ENCODE peak calls at places on chromosomes 13 and 19, in ten cellular contexts. H is AG09309; I is MCF 10A; S is CD8-positive, alpha-beta T cell; M is RWPE1; T is osteoblast; N is nephron progenitor cell; U is AG09319; K is glutamatergic neuron; Y is lower leg skin. P is an unnamed sample.

GRCh38 chr13:88124142-88124541 is 453.0 kb downstream of the SLITRK5 start:
- DNase-seq in H (no peak), N (no peak), U (no peak), T (no peak), S (no peak), I (no peak), M (no peak), K (no peak), Y (no peak), P (no peak)

GRCh38 chr13:77222909-77223308 is 104.0 kb downstream of the MYCBP2 start:
- DNase-seq in I (no peak), U (no peak), S (no peak), M (no peak), K (no peak), N (no peak), T (no peak), H (no peak), Y (no peak), P (peak)

GRCh38 chr13:74825170-74825948 is 656.6 kb downstream of the TBC1D4 start:
- DNase-seq in Y (peak), M (peak), K (no peak), H (peak), S (no peak), U (peak), T (peak), N (no peak), I (peak), P (no peak)

GRCh38 chr13:40787062-40787461 is 2.3 kb upstream of the SLC25A15 start:
- DNase-seq in H (no peak), I (no peak), Y (no peak), U (no peak), T (no peak), K (no peak), M (no peak), N (no peak), S (no peak), P (no peak)

GRCh38 chr19:901216-902092 is 8.2 kb downstream of the RNU6-9 start:
- DNase-seq in T (no peak), S (no peak), N (no peak), H (no peak), K (no peak), Y (no peak), I (no peak), U (no peak), M (no peak), P (no peak)

GRCh38 chr13:57629821-57630235 is 1.7 kb upstream of the PCDH17 start:
- DNase-seq in Y (peak), U (peak), T (peak), H (no peak), S (no peak), N (peak), K (peak), I (no peak), M (peak), P (peak)

GRCh38 chr19:11375143-11375948 is 880 bp downstream of the SWSAP1 start:
- DNase-seq in N (peak), S (peak), K (no peak), I (no peak), U (no peak), H (no peak), M (no peak), Y (peak), T (peak), P (no peak)

GRCh38 chr19:35853038-35853756 is 893 bp upstream of the NPHS1 start:
- DNase-seq in N (no peak), Y (no peak), K (no peak), H (no peak), U (no peak), S (no peak), I (no peak), M (no peak), T (no peak), P (no peak)

GRCh38 chr19:35090160-35090794 is 25.3 kb upstream of the FXYD3 start:
- DNase-seq in K (peak), Y (peak), U (no peak), H (no peak), I (peak), T (peak), M (peak), N (peak), S (peak), P (peak)

GRCh38 chr13:67095621-67096020 is 134.5 kb downstream of the PCDH9 start:
- DNase-seq in N (no peak), U (no peak), M (no peak), Y (no peak), T (no peak), S (no peak), K (no peak), H (no peak), I (no peak), P (no peak)

GRCh38 chr19:46815833-46816627 is 27.6 kb upstream of the SLC1A5 start:
- DNase-seq in M (no peak), I (no peak), S (no peak), H (no peak), T (no peak), N (no peak), U (no peak), Y (no peak), K (no peak), P (no peak)

GRCh38 chr13:62360609-62361008 is 945.0 kb upstream of the PCDH20 start:
- DNase-seq in U (no peak), T (no peak), N (no peak), M (no peak), I (no peak), H (no peak), S (no peak), K (no peak), Y (no peak), P (no peak)

GRCh38 chr13:31172001-31172400 is 10.3 kb upstream of the HSPH1 start:
- DNase-seq in M (peak), S (no peak), H (no peak), K (no peak), T (no peak), U (no peak), Y (no peak), N (no peak), I (peak), P (no peak)

GRCh38 chr19:48497728-48498575 is 13.7 kb downstream of the LMTK3 start:
- DNase-seq in N (no peak), U (no peak), T (peak), M (no peak), I (no peak), Y (no peak), K (no peak), H (no peak), S (no peak), P (no peak)

GRCh38 chr19:15467734-15468214 is 3.4 kb upstream of the RASAL3 start:
- DNase-seq in Y (no peak), N (no peak), U (no peak), I (no peak), H (no peak), S (no peak), K (no peak), T (no peak), M (no peak), P (no peak)

GRCh38 chr19:39963860-39964259 is 7.1 kb upstream of the PSMC4 start:
- DNase-seq in K (no peak), H (no peak), N (no peak), S (no peak), I (no peak), U (no peak), Y (no peak), M (no peak), T (no peak), P (no peak)

GRCh38 chr13:33194820-33195692 is 90.5 kb downstream of the STARD13 start:
- DNase-seq in Y (no peak), K (no peak), T (no peak), I (peak), H (peak), M (no peak), U (peak), S (no peak), N (peak), P (peak)

GRCh38 chr19:572891-573825 is 762 bp downstream of the BSG start:
- DNase-seq in U (no peak), N (peak), K (no peak), T (peak), I (peak), H (no peak), S (no peak), Y (peak), M (peak), P (peak)

DNA sequence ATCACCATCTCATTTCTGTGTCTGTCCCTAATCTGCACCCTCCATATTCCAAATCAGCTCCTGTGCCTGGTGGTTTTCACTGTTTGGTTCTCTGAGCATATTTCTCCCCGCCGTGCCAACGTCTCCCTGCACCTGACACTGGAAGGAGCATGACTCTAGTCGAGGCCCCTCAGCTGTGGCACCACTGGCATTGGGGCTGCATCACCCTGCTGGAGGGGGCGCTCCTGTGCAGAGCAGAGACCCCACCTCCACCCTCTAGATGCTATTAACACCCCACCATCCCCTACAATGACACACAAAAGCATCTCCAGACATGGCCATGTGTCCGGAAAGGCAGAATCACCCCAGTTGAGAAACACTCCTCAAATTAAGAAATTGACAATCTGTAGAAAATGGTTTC is 20.8 kb downstream of the ZSCAN5C start:
- DNase-seq in U (no peak), M (no peak), K (no peak), Y (no peak), T (no peak), I (no peak), S (no peak), N (no peak), H (no peak), P (no peak)
- TF ChIP-seq CTCF in U (no peak), M (no peak), K (no peak), Y (no peak), T (no peak), I (no peak), S (no peak), N (no peak), H (no peak), P (no peak)

DNA sequence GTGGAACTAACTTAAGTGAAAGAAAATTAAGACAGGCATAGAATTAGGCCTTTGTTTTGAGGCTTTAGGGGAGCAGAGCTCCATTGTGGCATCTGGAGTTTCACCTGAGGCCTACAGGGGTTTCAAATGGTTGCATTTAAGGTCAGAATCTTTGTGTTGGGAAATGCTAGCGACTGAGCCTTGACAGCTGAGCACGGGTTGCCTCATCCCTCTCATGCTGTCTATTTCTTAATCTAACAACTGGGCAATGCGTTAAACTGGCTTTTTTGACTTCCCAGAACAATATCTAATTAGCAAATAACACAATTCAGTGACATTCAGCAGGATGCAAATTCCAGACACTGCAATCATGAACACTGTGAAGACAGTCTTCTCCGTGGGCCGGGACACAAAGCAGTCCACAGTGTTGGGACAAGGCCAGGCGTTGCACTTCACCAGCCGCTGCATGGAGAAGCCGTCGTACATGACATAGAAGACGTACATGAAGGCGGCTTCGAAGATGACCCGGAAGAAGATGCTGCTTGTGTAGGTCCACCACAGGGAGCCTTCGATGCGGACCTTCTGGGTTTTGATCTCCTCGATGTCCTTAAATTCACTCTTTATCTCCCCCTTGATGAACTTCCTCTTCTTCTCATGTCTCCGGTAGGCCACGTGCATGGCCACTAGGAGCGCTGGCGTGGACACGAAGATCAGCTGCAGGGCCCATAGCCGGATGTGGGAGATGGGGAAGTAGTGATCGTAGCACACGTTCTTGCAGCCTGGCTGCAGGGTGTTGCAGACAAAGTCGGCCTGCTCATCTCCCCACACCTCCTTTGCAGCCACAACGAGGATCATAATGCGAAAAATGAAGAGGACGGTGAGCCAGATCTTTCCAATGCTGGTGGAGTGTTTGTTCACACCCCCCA is 3.8 kb downstream of the GJB2 start:
- DNase-seq in I (no peak), M (no peak), N (no peak), U (no peak), K (peak), T (no peak), Y (no peak), S (no peak), H (no peak), P (no peak)
- TF ChIP-seq CTCF in I (no peak), M (no peak), N (peak), U (no peak), K (no peak), T (no peak), Y (no peak), S (no peak), H (no peak), P (peak)

DNA sequence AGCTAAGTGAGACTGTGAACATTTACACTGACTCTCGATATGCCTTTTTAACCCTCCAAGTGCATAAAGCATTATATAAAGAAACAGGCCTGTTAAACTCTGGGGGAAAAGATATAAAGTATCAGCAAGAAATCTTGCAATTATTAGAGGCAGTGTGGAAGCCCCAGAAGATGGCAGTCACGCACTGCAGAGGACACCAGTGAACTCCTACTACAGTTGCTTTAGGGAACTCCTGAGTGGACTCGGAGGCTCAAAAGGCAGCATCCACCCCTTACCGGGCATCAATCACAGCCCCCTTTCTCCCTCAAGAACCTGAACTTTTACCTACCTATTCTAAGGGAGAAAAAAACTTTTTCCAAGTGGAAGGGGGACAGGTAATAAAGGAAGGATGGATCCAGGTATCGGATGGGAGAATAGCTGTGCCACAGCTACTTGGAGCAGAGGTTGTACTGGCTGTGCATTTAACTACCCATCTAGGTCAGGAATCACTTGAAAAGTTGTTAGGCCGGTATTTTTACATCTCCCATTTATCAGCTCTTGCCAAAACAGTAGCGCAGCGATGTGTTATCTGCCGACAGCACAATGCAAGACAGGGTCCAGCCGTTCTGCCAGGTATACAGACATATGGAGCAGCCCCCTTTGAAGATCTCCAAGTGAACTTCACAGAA is 80.1 kb downstream of the ZNF486 start:
- DNase-seq in I (no peak), H (no peak), Y (no peak), S (peak), K (peak), M (no peak), T (no peak), U (no peak), N (peak), P (no peak)
- TF ChIP-seq CTCF in I (no peak), H (peak), Y (no peak), S (peak), K (no peak), M (peak), T (peak), U (peak), N (peak), P (peak)

DNA sequence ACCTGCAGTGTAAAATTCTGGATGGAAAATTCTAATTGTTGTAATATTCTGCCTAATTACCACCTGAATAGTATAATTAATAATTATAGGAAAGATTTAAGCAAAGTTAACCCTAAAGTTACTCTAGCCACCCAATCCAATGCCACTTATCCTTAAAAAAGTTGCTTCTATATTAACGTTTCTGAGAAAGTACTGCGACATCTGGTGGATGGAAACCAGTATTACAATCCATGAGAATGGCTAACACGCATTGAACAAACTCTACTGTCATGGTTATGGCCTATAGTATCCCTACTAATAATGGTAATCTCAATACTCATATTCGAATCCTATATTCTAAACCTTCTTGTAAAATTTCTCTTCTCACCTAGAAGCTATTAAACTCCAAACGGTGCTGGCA is 1551.8 kb downstream of the SLITRK1 start:
- DNase-seq in S (no peak), H (no peak), T (no peak), N (no peak), M (no peak), U (no peak), I (peak), K (no peak), Y (no peak), P (peak)
- TF ChIP-seq CTCF in S (no peak), H (peak), T (peak), N (peak), M (no peak), U (no peak), I (peak), K (peak), Y (no peak), P (peak)

GRCh38 chr19:22882797-22883196 is 50.7 kb downstream of the ZNF723 start:
- DNase-seq in T (peak), M (no peak), K (no peak), Y (no peak), I (peak), S (no peak), H (no peak), N (no peak), U (no peak), P (no peak)
- TF ChIP-seq CTCF in T (no peak), M (no peak), K (no peak), Y (no peak), I (peak), S (no peak), H (no peak), N (no peak), U (no peak), P (peak)